ENCODE peak calls at places on chromosomes 12 and 14, in six cellular contexts. O is fibroblast of villous mesenchyme, Q is fibroblast of lung, D is endothelial cell, S is glutamatergic neuron, M is neural progenitor cell. H is an unnamed sample.

GRCh38 chr12:108508243-108508642 is 6.8 kb upstream of the FICD start:
- DNase-seq in O (no peak), Q (no peak), D (no peak), S (no peak), M (no peak), H (no peak)

GRCh38 chr14:85366226-85366625 is 163.7 kb upstream of the FLRT2 start:
- DNase-seq in O (no peak), Q (no peak), D (no peak), S (no peak), M (peak; percentile 69), H (no peak)

GRCh38 chr14:23648764-23649460 is 12.7 kb downstream of the DHRS2 start:
- DNase-seq in O (no peak), Q (no peak), D (no peak), S (no peak), M (no peak), H (no peak)

GRCh38 chr14:53929871-53930685 is 26.5 kb downstream of the BMP4 start:
- DNase-seq in O (peak; percentile 38), Q (no peak), D (peak; percentile 21), S (no peak), M (peak; percentile 62), H (no peak)

GRCh38 chr12:6336079-6336858 is 5.6 kb downstream of the TNFRSF1A start:
- DNase-seq in O (peak; percentile 100), Q (peak; percentile 100), D (peak; percentile 85), S (peak; percentile 66), M (peak; percentile 96), H (peak; percentile 99)

GRCh38 chr14:45680531-45680930 is 427.5 kb upstream of the MIS18BP1 start:
- DNase-seq in O (no peak), Q (no peak), D (no peak), S (no peak), M (peak; percentile 9), H (no peak)

GRCh38 chr12:15855646-15856045 is 26.5 kb upstream of the STRAP start:
- DNase-seq in O (peak; percentile 68), Q (peak; percentile 89), D (no peak), S (no peak), M (no peak), H (peak; percentile 73)

GRCh38 chr12:23099604-23100003 is 474.6 kb downstream of the ETNK1 start:
- DNase-seq in O (no peak), Q (no peak), D (no peak), S (no peak), M (no peak), H (peak; percentile 35)

GRCh38 chr12:28925726-28926376 is 223.2 kb upstream of the FAR2 start:
- DNase-seq in O (peak; percentile 88), Q (peak; percentile 39), D (no peak), S (no peak), M (no peak), H (peak; percentile 55)

GRCh38 chr12:95829395-95829794 is 29.4 kb upstream of the SNRPF start:
- DNase-seq in O (no peak), Q (no peak), D (no peak), S (no peak), M (no peak), H (peak; percentile 10)

GRCh38 chr12:128025856-128026255 is 241.1 kb upstream of the TMEM132C start:
- DNase-seq in O (no peak), Q (no peak), D (no peak), S (no peak), M (no peak), H (no peak)

GRCh38 chr14:50270932-50271331 is 39.6 kb upstream of the SOS2 start:
- DNase-seq in O (no peak), Q (no peak), D (no peak), S (no peak), M (no peak), H (no peak)
- TF ChIP-seq CTCF in O (no peak), Q (no peak), D (no peak), S (no peak), M (no peak), H (no peak)

GRCh38 chr12:112705037-112705632 is 86.4 kb upstream of the RPH3A start:
- DNase-seq in O (no peak), Q (no peak), D (peak; percentile 16), S (no peak), M (peak; percentile 29), H (no peak)
- TF ChIP-seq CTCF in O (no peak), Q (no peak), D (no peak), S (no peak), M (no peak), H (no peak)

DNA sequence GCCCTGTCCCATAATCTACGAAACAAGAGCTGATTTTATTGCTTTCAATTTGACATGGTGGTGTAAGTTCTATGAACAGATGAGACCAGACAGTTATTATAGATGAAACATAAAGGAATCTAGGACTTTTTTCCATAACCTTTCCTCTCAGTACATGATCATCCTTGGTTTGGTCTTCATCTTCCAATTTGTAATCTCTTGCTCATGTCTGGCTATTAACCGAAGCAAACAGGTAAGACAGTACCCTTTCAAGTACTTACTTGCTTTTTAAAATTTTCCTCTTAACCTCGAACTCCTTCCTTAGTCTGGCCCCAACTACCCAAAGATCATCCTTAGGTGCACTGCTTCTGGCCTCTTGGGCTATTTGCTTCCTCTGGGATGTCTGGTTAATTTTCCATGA is 1.2 kb downstream of the TSPAN31 start:
- DNase-seq in O (no peak), Q (no peak), D (no peak), S (no peak), M (no peak), H (no peak)
- TF ChIP-seq CTCF in O (no peak), Q (no peak), D (no peak), S (no peak), M (no peak), H (no peak)

GRCh38 chr14:91714805-91715204 is 17.1 kb downstream of the CATSPERB start:
- DNase-seq in O (no peak), Q (no peak), D (no peak), S (no peak), M (peak; percentile 7), H (no peak)
- TF ChIP-seq CTCF in O (no peak), Q (no peak), D (no peak), S (no peak), M (peak; percentile 20), H (no peak)

GRCh38 chr12:89355243-89356068 is 3.2 kb upstream of the DUSP6 start:
- DNase-seq in O (no peak), Q (peak; percentile 40), D (no peak), S (no peak), M (peak; percentile 16), H (peak; percentile 20)
- TF ChIP-seq CTCF in O (peak; percentile 26), Q (peak; percentile 39), D (peak; percentile 31), S (peak; percentile 37), M (peak; percentile 24), H (peak; percentile 40)

GRCh38 chr12:45547822-45548221 is 181.7 kb upstream of the ARID2 start:
- DNase-seq in O (peak; percentile 31), Q (peak; percentile 24), D (no peak), S (no peak), M (no peak), H (peak; percentile 20)
- TF ChIP-seq CTCF in O (peak; percentile 37), Q (peak; percentile 13), D (no peak), S (no peak), M (no peak), H (peak; percentile 29)

GRCh38 chr12:102539651-102540553 is 59.5 kb upstream of the IGF1 start:
- DNase-seq in O (peak; percentile 82), Q (peak; percentile 5), D (no peak), S (no peak), M (peak; percentile 21), H (peak; percentile 66)

GRCh38 chr12:102540856-102541385 is 60.6 kb upstream of the IGF1 start:
- DNase-seq in O (no peak), Q (no peak), D (no peak), S (no peak), M (no peak), H (no peak)

GRCh38 chr12:102543931-102544485 is 63.6 kb upstream of the IGF1 start:
- DNase-seq in O (no peak), Q (no peak), D (no peak), S (no peak), M (no peak), H (no peak)

GRCh38 chr12:102542816-102543448 is 62.6 kb upstream of the IGF1 start:
- DNase-seq in O (peak; percentile 36), Q (peak; percentile 46), D (no peak), S (no peak), M (no peak), H (no peak)

GRCh38 chr12:102543494-102543893 is 63.1 kb upstream of the IGF1 start:
- DNase-seq in O (no peak), Q (no peak), D (no peak), S (no peak), M (no peak), H (no peak)
- TF ChIP-seq CTCF in O (no peak), Q (peak; percentile 7), D (peak; percentile 15), S (no peak), M (peak; percentile 28), H (peak; percentile 26)

GRCh38 chr12:62813031-62813829 is 121.7 kb downstream of the PPM1H start:
- DNase-seq in O (peak; percentile 69), Q (peak; percentile 74), D (peak; percentile 40), S (peak; percentile 69), M (peak; percentile 87), H (peak; percentile 83)
- TF ChIP-seq CTCF in O (peak; percentile 77), Q (peak; percentile 88), D (peak; percentile 26), S (peak; percentile 54), M (peak; percentile 83), H (peak; percentile 87)